ENCODE peak calls at places on chromosomes 4 and X, in four cellular contexts. O is progenitor cell of endocrine pancreas, W is body of pancreas, J is sigmoid colon. K is an unnamed sample.

GRCh38 chr4:119286377-119287002 is 35.4 kb downstream of the FABP2 start:
- DNase-seq in O (no peak), W (peak), J (no peak), K (no peak)

GRCh38 chrX:107935200-107935599 is 47.0 kb downstream of the TEX13B start:
- DNase-seq in O (no peak), W (no peak), J (no peak), K (no peak)

GRCh38 chr4:159413252-159413941 is 310.5 kb downstream of the RAPGEF2 start:
- DNase-seq in O (no peak), W (no peak), J (no peak), K (peak)

GRCh38 chrX:115018040-115018647 is 728 bp upstream of the IL13RA2 start:
- DNase-seq in O (no peak), W (no peak), J (no peak), K (no peak)

GRCh38 chr4:147788791-147789190 is 56.9 kb downstream of the ARHGAP10 start:
- DNase-seq in O (no peak), W (no peak), J (no peak), K (no peak)

GRCh38 chr4:184526228-184526627 is 51.9 kb upstream of the IRF2 start:
- DNase-seq in O (no peak), W (no peak), J (no peak), K (no peak)

GRCh38 chr4:24743931-24744330 is 51.4 kb upstream of the SOD3 start:
- DNase-seq in O (no peak), W (peak), J (no peak), K (no peak)

GRCh38 chr4:77797239-77797638 is 21.9 kb downstream of the CNOT6L start:
- DNase-seq in O (no peak), W (no peak), J (no peak), K (no peak)

GRCh38 chr4:56297801-56298200 is 89.5 kb downstream of the AASDH start:
- DNase-seq in O (no peak), W (no peak), J (no peak), K (no peak)

GRCh38 chrX:74578137-74578536 is 36.3 kb downstream of the RLIM start:
- DNase-seq in O (no peak), W (no peak), J (no peak), K (no peak)

GRCh38 chr4:105550641-105551040 is 1.8 kb upstream of the ARHGEF38 start:
- DNase-seq in O (no peak), W (no peak), J (no peak), K (no peak)

GRCh38 chrX:146264763-146265375 is 447.2 kb downstream of the SLITRK2 start:
- DNase-seq in O (no peak), W (no peak), J (no peak), K (peak)

GRCh38 chr4:186954956-186955355 is 231.3 kb upstream of the FAT1 start:
- DNase-seq in O (no peak), W (no peak), J (no peak), K (no peak)

GRCh38 chrX:56920338-56920997 is 74.9 kb downstream of the SPIN3 start:
- DNase-seq in O (no peak), W (no peak), J (no peak), K (no peak)

GRCh38 chr4:10623241-10623640 is 61.3 kb downstream of the CLNK start:
- DNase-seq in O (no peak), W (no peak), J (no peak), K (no peak)

GRCh38 chr4:8592366-8593267 is at the start of gene CPZ:
- DNase-seq in O (no peak), W (no peak), J (no peak), K (peak)

GRCh38 chrX:74458738-74459137 is 37.4 kb downstream of the SLC16A2 start:
- DNase-seq in O (no peak), W (no peak), J (no peak), K (no peak)

GRCh38 chr4:37885496-37885895 is 5.4 kb upstream of the TBC1D1 start:
- DNase-seq in O (no peak), W (no peak), J (peak), K (no peak)

GRCh38 chr4:94517492-94517891 is 65.8 kb downstream of the PDLIM5 start:
- DNase-seq in O (no peak), W (no peak), J (no peak), K (no peak)

GRCh38 chr4:92232566-92232965 is 71.2 kb upstream of the GRID2 start:
- DNase-seq in O (no peak), W (no peak), J (no peak), K (no peak)
- TF ChIP-seq CTCF in O (no peak), W (no peak), J (no peak), K (no peak)

GRCh38 chr4:176563591-176563990 is 229.1 kb downstream of the VEGFC start:
- DNase-seq in O (no peak), W (no peak), J (no peak), K (no peak)
- TF ChIP-seq CTCF in O (no peak), W (no peak), J (no peak), K (no peak)

DNA sequence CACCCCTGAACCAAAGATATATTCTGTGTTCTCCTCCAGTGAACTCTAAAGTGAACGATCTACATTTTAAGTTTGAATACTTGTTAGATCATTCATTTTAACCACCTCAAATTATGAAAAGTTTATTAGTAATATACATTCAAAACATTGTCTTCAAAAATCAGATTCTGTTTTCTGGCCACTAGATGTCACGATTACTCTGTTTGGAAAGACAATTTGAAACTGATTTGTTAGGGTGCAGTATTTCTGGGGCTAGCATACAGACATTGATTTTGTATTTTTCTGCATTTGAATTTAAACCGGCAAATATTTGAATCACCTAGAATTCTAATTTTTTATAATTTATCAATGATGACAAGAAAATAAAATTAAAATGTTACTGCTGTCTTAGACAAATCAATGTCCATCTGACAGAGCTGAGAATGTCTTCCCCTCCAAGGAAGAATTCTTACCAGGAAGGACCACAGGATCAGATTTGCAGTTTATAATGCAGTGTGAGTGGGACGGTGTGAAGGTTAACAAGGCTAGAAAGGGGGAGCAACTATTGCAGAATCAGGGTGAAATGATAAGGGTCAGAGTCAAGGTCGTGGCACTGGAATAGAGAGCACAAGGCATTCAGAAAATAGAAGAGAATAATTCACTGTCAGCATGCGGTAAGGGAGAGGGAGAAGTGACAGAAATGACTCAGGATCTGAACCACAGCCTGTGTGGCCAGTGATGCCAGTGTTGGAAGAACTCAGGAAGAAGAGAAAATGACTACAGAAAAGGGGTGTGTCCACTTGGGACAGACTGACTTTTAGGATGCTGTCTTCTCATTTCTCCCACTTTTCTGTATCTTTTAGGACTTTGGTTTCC is 91.6 kb downstream of the ANXA10 start:
- DNase-seq in O (no peak), W (no peak), J (no peak), K (no peak)
- TF ChIP-seq CTCF in O (peak), W (peak), J (peak), K (peak)

DNA sequence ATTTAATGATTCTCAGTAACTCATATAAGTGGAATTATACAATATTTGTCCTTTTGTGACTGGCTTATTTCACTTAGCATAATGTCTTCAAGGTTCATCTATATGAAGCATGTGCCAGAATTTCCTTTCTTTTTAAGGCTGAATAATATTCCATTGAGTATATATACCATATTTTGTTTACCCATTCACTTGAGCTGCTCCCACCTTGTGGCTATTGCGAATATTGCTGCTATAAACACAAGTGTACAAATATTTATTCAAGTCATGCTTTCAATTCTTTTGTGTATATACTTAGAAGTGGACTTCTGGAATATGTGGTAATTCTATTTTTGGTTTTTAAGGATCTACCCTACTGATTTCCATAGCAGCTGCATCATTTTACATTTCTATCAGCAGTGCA is 219.1 kb downstream of the MID1 start:
- DNase-seq in O (no peak), W (no peak), J (no peak), K (no peak)
- TF ChIP-seq CTCF in O (no peak), W (no peak), J (no peak), K (peak)

DNA sequence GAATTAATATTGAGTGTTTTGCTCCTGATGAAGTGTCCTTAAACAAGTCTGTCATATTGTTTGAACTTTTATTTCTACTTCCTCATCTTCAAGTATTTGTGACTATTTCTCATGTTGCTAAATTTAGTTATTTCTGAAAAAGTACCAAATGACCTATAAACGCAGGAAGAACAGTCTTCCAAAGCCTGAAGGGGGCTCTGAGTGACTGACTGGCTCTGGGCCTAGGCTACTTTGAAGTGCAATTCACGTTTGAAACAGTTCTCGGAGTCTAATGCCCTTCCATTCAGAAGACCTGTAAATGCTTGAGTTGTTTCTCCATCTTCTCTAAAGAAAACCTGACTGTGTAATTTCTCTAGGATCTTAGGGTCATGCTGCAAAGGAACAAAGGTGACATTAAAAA is 26.5 kb downstream of the GALNT7 start:
- DNase-seq in O (no peak), W (no peak), J (no peak), K (no peak)
- TF ChIP-seq CTCF in O (no peak), W (no peak), J (no peak), K (no peak)

GRCh38 chrX:50206753-50207152 is 2.2 kb downstream of the CCNB3 start:
- DNase-seq in O (no peak), W (no peak), J (no peak), K (no peak)

DNA sequence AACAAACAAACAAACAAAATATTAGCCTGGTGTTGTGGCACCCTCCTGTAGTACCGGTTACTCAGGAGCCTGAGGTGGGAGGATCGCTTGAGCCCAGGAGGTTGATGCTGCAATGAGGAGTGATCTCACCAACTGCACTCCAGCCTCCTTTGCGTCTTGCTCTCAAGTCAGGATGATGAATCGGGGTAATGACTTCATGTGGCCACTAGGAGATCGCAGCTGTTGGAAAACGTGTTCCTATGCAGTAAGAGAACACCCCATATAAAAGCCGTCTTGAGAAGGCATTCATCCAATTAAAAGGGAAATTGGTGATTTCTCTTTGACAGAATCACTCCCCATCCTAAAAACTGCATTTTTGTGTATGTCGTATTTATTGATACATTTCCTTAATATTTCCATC is 6.9 kb downstream of the CCNB3 start:
- DNase-seq in O (no peak), W (no peak), J (no peak), K (no peak)
- TF ChIP-seq CTCF in O (peak), W (no peak), J (no peak), K (peak)

GRCh38 chrX:12891915-12892506 is 14.4 kb upstream of the TLR8 start:
- DNase-seq in O (no peak), W (no peak), J (no peak), K (no peak)

GRCh38 chrX:12895856-12896255 is 10.6 kb upstream of the TLR8 start:
- DNase-seq in O (no peak), W (no peak), J (no peak), K (no peak)

GRCh38 chrX:12891167-12891566 is 15.3 kb upstream of the TLR8 start:
- DNase-seq in O (no peak), W (no peak), J (no peak), K (no peak)

GRCh38 chrX:12896935-12897334 is 9.5 kb upstream of the TLR8 start:
- DNase-seq in O (no peak), W (no peak), J (no peak), K (no peak)

GRCh38 chrX:12894074-12894691 is 12.2 kb upstream of the TLR8 start:
- DNase-seq in O (no peak), W (no peak), J (no peak), K (peak)
- TF ChIP-seq CTCF in O (peak), W (peak), J (peak), K (peak)

K was measured in glutamatergic neuron.